ENCODE peak calls at places on chromosomes 5 and 9, in six cellular contexts. G, C, Z, N, A and Y are unnamed samples.

GRCh38 chr9:116589392-116590354 is 97.4 kb upstream of the TRIM32 start:
- DNase-seq in G (peak), C (peak), Z (peak), N (no peak), A (peak), Y (peak)

GRCh38 chr9:12794024-12794799 is 19.4 kb downstream of the LURAP1L start:
- DNase-seq in G (peak), C (peak), Z (no peak), N (no peak), A (no peak), Y (no peak)

GRCh38 chr9:95055851-95056551 is 261.5 kb downstream of the FANCC start:
- DNase-seq in G (no peak), C (no peak), Z (no peak), N (no peak), A (peak), Y (no peak)

GRCh38 chr5:159182691-159183090 is 26.7 kb downstream of the RNF145 start:
- DNase-seq in G (peak), C (peak), Z (no peak), N (no peak), A (peak), Y (no peak)

GRCh38 chr5:1526151-1526631 is 2.4 kb upstream of the LPCAT1 start:
- DNase-seq in G (no peak), C (no peak), Z (no peak), N (no peak), A (no peak), Y (no peak)

GRCh38 chr5:142110046-142110531 is 1.5 kb downstream of the NDFIP1 start:
- DNase-seq in G (peak), C (peak), Z (peak), N (peak), A (peak), Y (no peak)

GRCh38 chr9:107286057-107286456 is 3.0 kb downstream of the RAD23B start:
- DNase-seq in G (peak), C (peak), Z (peak), N (no peak), A (peak), Y (no peak)

GRCh38 chr5:34804398-34804797 is 34.6 kb upstream of the TTC23L start:
- DNase-seq in G (no peak), C (no peak), Z (no peak), N (no peak), A (no peak), Y (no peak)

GRCh38 chr5:120405291-120405864 is 58.7 kb upstream of the PRR16 start:
- DNase-seq in G (no peak), C (no peak), Z (peak), N (no peak), A (peak), Y (no peak)

DNA sequence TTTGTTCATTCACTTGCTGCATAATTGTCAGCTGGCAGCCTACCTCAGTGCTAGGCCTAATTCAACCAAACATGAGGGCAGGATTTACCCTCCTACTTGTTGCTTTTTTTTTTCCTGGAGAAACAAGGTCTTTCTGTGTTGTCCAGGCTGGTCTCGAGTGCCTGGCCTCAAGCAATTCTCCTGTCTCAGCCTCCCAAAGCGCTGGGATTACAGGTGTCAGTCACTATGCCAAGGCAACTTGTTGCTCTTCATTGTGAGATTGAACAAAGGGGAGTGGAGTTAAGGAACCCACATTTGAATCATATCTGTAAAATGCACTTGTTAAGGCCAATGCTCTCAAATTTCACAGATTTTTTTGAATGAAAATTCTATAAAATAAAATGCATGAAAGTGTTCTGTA is 380.5 kb downstream of the TMEM161B start:
- DNase-seq in G (no peak), C (no peak), Z (no peak), N (no peak), A (no peak), Y (no peak)
- TF ChIP-seq MYC in G (no peak), C (no peak), Z (no peak), N (no peak), A (no peak), Y (no peak)

DNA sequence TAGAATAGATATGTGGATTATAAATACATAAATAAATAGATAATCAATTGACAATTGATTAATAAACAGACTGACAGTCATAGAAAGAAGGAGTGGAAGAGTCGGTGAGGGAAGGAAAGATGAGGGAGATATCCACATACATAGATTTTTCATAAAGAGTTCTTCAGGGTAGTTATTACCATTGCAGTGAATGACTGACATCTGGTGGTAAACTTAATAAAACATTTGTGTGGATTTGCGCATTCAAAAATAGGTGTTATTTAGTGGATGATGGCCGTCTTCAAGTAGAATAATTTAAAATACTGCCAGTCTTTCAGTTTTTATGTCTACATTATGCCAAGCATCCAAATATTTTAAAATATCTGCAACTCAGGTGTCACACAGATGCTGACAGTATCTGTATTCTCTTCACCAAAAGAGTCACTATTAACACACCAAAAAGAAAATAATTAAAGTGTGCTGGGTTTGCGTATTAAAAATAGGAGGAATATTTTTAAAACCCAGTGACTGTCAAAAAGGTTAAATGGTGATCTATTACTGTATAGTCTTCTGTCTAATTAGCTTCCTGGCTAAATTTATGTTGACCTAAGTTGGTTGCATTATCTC is 78.8 kb downstream of the GIN1 start:
- DNase-seq in G (peak), C (peak), Z (peak), N (no peak), A (peak), Y (no peak)
- TF ChIP-seq MYC in G (no peak), C (no peak), Z (no peak), N (no peak), A (no peak), Y (no peak)

GRCh38 chr9:93304574-93305496 is 120.9 kb downstream of the WNK2 start:
- DNase-seq in G (peak), C (peak), Z (peak), N (no peak), A (peak), Y (peak)
- TF ChIP-seq MYC in G (no peak), C (no peak), Z (no peak), N (no peak), A (no peak), Y (no peak)

GRCh38 chr9:136155576-136155975 is 36.9 kb upstream of the TMEM250 start:
- DNase-seq in G (no peak), C (no peak), Z (no peak), N (no peak), A (no peak), Y (no peak)

GRCh38 chr9:136156216-136157120 is 37.8 kb upstream of the TMEM250 start:
- DNase-seq in G (no peak), C (no peak), Z (no peak), N (no peak), A (no peak), Y (no peak)

GRCh38 chr9:136153381-136154065 is 34.8 kb upstream of the TMEM250 start:
- DNase-seq in G (no peak), C (peak), Z (no peak), N (no peak), A (no peak), Y (no peak)

GRCh38 chr9:136152931-136153330 is 34.3 kb upstream of the TMEM250 start:
- DNase-seq in G (no peak), C (no peak), Z (no peak), N (no peak), A (no peak), Y (no peak)

DNA sequence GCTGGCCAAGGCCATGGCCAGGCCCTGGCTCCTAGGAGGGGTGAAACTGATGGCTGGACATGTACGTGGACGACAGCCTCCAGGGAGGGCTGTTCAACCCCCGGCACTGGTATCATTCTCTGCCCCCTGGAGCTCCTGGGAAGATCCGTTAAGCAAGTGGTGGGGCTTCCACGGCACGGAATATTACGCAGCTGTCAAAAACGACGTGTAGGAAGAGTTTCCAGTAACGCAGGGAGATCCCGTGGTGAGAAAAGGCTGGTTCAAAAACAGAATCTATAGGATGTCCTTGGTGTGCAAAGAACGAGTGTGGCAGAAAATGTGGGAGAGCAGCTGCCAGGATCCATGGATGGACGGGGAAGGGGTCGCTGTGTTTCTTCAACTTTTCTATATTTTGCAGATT is 36.3 kb upstream of the TMEM250 start:
- DNase-seq in G (no peak), C (no peak), Z (no peak), N (no peak), A (no peak), Y (no peak)
- TF ChIP-seq MYC in G (no peak), C (no peak), Z (no peak), N (no peak), A (no peak), Y (no peak)

DNA sequence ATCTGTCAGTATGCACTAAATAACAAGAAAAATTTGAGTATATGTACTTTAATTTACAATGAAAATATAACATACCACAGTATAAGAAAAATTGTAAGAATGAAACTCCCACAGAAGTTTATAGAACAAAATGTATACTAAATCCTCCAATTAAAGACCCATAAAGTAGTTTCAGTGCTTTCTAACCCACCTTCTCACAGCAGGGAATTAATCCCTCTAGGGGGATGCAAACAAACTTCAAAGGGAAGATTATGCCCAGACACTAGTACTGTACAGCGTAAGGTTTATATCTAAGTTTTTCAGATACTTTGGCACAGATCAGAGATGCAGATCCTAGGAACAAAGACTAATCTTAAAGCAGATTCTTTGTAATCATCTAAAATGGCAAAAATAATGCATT is 57.2 kb downstream of the DENND1A start:
- DNase-seq in G (no peak), C (no peak), Z (no peak), N (no peak), A (no peak), Y (no peak)
- TF ChIP-seq MYC in G (no peak), C (no peak), Z (no peak), N (no peak), A (no peak), Y (no peak)

GRCh38 chr9:133344071-133344470 is 3.9 kb downstream of the MED22 start:
- DNase-seq in G (no peak), C (no peak), Z (no peak), N (no peak), A (no peak), Y (no peak)

GRCh38 chr9:133341369-133342082 is 5.5 kb upstream of the SURF6 start:
- DNase-seq in G (no peak), C (no peak), Z (peak), N (no peak), A (no peak), Y (no peak)

GRCh38 chr9:133342083-133342406 is 5.9 kb downstream of the MED22 start:
- DNase-seq in G (no peak), C (no peak), Z (no peak), N (no peak), A (no peak), Y (no peak)

GRCh38 chr9:133340916-133341315 is 4.9 kb upstream of the SURF6 start:
- DNase-seq in G (no peak), C (no peak), Z (no peak), N (no peak), A (no peak), Y (no peak)

DNA sequence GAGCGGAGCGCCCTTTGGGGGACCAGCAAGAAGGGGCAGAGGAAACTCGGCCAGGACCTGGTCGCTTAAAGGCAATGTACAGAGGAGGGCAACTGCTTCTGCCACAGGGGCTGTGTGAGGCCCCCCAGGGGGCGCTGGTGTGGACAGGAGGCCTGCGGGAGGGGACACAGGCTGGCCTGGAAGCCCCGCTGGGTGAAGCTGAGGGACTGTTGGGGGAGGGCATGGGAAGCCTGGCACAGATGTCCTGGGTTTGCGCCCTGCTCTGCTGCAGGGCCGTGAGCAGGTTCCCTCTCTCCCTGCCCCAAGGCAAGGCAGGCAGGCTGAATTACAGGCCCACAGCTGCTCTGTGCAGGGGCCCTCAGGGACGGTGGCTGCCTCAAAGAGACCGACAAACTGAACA is 5.4 kb downstream of the MED22 start:
- DNase-seq in G (no peak), C (no peak), Z (peak), N (no peak), A (no peak), Y (no peak)
- TF ChIP-seq MYC in G (no peak), C (no peak), Z (no peak), N (no peak), A (no peak), Y (no peak)